ENCODE peak calls at places on chromosomes 16 and 17, in eight cellular contexts. Z is tibial nerve, E is fibroblast of lung, S is pancreas, Q is A549, B is adrenal gland, N is IMR-90, K is heart left ventricle. I is an unnamed sample.

GRCh38 chr16:69564845-69565610 is 738 bp upstream of the NFAT5 start:
- DNase-seq in Z (no peak), E (peak), S (no peak), Q (no peak), B (no peak), N (no peak), K (no peak), I (no peak)

GRCh38 chr17:69246726-69247375 is 18.2 kb upstream of the ABCA10 start:
- DNase-seq in Z (no peak), E (peak), S (no peak), Q (peak), B (no peak), N (peak), K (no peak), I (no peak)

GRCh38 chr17:79977711-79978544 is 57.7 kb downstream of the TBC1D16 start:
- DNase-seq in Z (no peak), E (peak), S (no peak), Q (no peak), B (peak), N (no peak), K (no peak), I (no peak)

GRCh38 chr16:54066451-54067056 is 220.0 kb downstream of the IRX3 start:
- DNase-seq in Z (no peak), E (peak), S (peak), Q (no peak), B (no peak), N (peak), K (no peak), I (no peak)

GRCh38 chr16:87955302-87956168 is 4.3 kb downstream of the BANP start:
- DNase-seq in Z (no peak), E (peak), S (no peak), Q (no peak), B (no peak), N (peak), K (no peak), I (peak)

GRCh38 chr17:12789075-12789975 is at the start of gene ARHGAP44:
- DNase-seq in Z (peak), E (peak), S (peak), Q (peak), B (peak), N (peak), K (peak), I (peak)

GRCh38 chr16:8831450-8832382 is 34.1 kb downstream of the PMM2 start:
- DNase-seq in Z (no peak), E (no peak), S (no peak), Q (no peak), B (no peak), N (no peak), K (no peak), I (no peak)

GRCh38 chr16:24834459-24835335 is 11.1 kb upstream of the SLC5A11 start:
- DNase-seq in Z (no peak), E (peak), S (no peak), Q (peak), B (no peak), N (peak), K (no peak), I (peak)

GRCh38 chr16:75011634-75012307 is 12.9 kb downstream of the ZNRF1 start:
- DNase-seq in Z (no peak), E (peak), S (no peak), Q (peak), B (peak), N (peak), K (peak), I (peak)

GRCh38 chr17:65533056-65533745 is 28.2 kb downstream of the AXIN2 start:
- DNase-seq in Z (no peak), E (no peak), S (no peak), Q (no peak), B (no peak), N (no peak), K (no peak), I (peak)

GRCh38 chr16:88732172-88732960 is 26.1 kb downstream of the CTU2 start:
- DNase-seq in Z (no peak), E (no peak), S (no peak), Q (peak), B (no peak), N (no peak), K (no peak), I (no peak)

GRCh38 chr16:27450836-27451341 is 48.9 kb downstream of the IL21R start:
- DNase-seq in Z (no peak), E (no peak), S (no peak), Q (no peak), B (no peak), N (no peak), K (no peak), I (peak)

GRCh38 chr16:24041834-24042631 is 206.2 kb downstream of the PRKCB start:
- DNase-seq in Z (no peak), E (peak), S (peak), Q (peak), B (peak), N (peak), K (peak), I (peak)

GRCh38 chr16:64964126-64964540 is 157.7 kb downstream of the CDH11 start:
- DNase-seq in Z (no peak), E (peak), S (no peak), Q (no peak), B (no peak), N (peak), K (no peak), I (no peak)

GRCh38 chr17:51060396-51060795 is 60.3 kb downstream of the SPAG9 start:
- DNase-seq in Z (no peak), E (no peak), S (no peak), Q (no peak), B (no peak), N (no peak), K (no peak), I (no peak)

GRCh38 chr16:89455692-89456091 is 34.7 kb downstream of the ANKRD11 start:
- DNase-seq in Z (no peak), E (peak), S (no peak), Q (no peak), B (no peak), N (no peak), K (no peak), I (no peak)

GRCh38 chr17:6894206-6894528 is 62.6 kb upstream of the TEKT1 start:
- DNase-seq in Z (no peak), E (no peak), S (no peak), Q (no peak), B (no peak), N (no peak), K (no peak), I (peak)

GRCh38 chr16:72926671-72927070 is 121.3 kb downstream of the ZFHX3 start:
- DNase-seq in Z (no peak), E (no peak), S (no peak), Q (no peak), B (no peak), N (no peak), K (no peak), I (no peak)

GRCh38 chr16:55324491-55325447 is 766 bp downstream of the IRX6 start:
- DNase-seq in Z (no peak), E (peak), S (no peak), Q (peak), B (no peak), N (no peak), K (peak), I (peak)

GRCh38 chr16:57757883-57758282 is 22.3 kb downstream of the KATNB1 start:
- DNase-seq in Z (no peak), E (no peak), S (no peak), Q (no peak), B (no peak), N (no peak), K (no peak), I (peak)

GRCh38 chr16:58020628-58021521 is 4.7 kb upstream of the MMP15 start:
- DNase-seq in Z (peak), E (no peak), S (peak), Q (peak), B (peak), N (peak), K (no peak), I (peak)

GRCh38 chr16:67563708-67564468 is 1.6 kb downstream of the CTCF start:
- DNase-seq in Z (no peak), E (peak), S (peak), Q (peak), B (peak), N (peak), K (no peak), I (peak)

GRCh38 chr16:63302841-63303240 is 1266.6 kb upstream of the CDH8 start:
- DNase-seq in Z (no peak), E (no peak), S (no peak), Q (no peak), B (no peak), N (no peak), K (no peak), I (no peak)

GRCh38 chr17:2782030-2782429 is 14.2 kb upstream of the RAP1GAP2 start:
- DNase-seq in Z (no peak), E (peak), S (no peak), Q (peak), B (no peak), N (peak), K (no peak), I (peak)

GRCh38 chr17:48907713-48908046 is 527 bp upstream of the UBE2Z start:
- DNase-seq in Z (no peak), E (peak), S (no peak), Q (peak), B (no peak), N (peak), K (no peak), I (peak)

GRCh38 chr17:18859256-18859655 is 1.3 kb downstream of the PRPSAP2 start:
- DNase-seq in Z (no peak), E (peak), S (peak), Q (no peak), B (no peak), N (peak), K (no peak), I (no peak)

GRCh38 chr16:11256657-11257130 is 690 bp upstream of the SOCS1 start:
- DNase-seq in Z (peak), E (peak), S (peak), Q (peak), B (peak), N (peak), K (peak), I (peak)

GRCh38 chr17:75826561-75827290 is 17.5 kb downstream of the UNC13D start:
- DNase-seq in Z (no peak), E (no peak), S (no peak), Q (no peak), B (no peak), N (no peak), K (no peak), I (peak)
- H3K27ac ChIP-seq in Z (peak), E (no peak), S (peak), Q (no peak), B (peak), N (no peak), K (peak), I (no peak)

DNA sequence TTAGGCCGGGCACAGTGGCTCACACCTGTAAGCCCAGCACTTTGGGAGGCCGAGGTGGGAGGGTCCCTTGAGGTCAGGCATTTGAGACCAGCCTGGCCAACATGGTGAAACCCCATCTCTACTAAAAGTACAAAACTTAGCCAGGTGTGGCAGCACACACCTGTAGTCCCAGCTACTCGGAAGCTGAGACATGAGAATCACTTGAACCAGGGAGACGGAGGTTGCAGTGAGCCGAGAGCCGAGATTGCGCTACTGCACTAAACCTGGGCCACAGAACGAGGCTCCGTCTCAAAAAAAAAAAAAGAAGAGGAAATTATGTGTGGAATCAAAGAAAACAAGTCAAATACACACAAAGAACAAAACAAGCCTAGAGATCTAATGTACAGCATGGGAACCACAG is 16.1 kb upstream of the MPRIP start:
- DNase-seq in Z (no peak), E (no peak), S (no peak), Q (no peak), B (no peak), N (no peak), K (no peak), I (no peak)
- TF ChIP-seq CTCF in Z (no peak), E (no peak), S (no peak), Q (no peak), B (no peak), N (no peak), K (no peak), I (no peak)

GRCh38 chr17:14333506-14333905 is 32.6 kb downstream of the HS3ST3B1 start:
- DNase-seq in Z (no peak), E (no peak), S (no peak), Q (no peak), B (no peak), N (no peak), K (no peak), I (no peak)

GRCh38 chr17:14331200-14331981 is 30.5 kb downstream of the HS3ST3B1 start:
- DNase-seq in Z (no peak), E (no peak), S (no peak), Q (no peak), B (no peak), N (no peak), K (no peak), I (no peak)

GRCh38 chr17:14332331-14332730 is 31.4 kb downstream of the HS3ST3B1 start:
- DNase-seq in Z (no peak), E (no peak), S (no peak), Q (no peak), B (no peak), N (no peak), K (no peak), I (no peak)

GRCh38 chr17:14330492-14330920 is 29.6 kb downstream of the HS3ST3B1 start:
- DNase-seq in Z (no peak), E (peak), S (no peak), Q (no peak), B (no peak), N (no peak), K (no peak), I (no peak)

GRCh38 chr17:14331982-14332298 is 31.1 kb downstream of the HS3ST3B1 start:
- DNase-seq in Z (no peak), E (no peak), S (no peak), Q (no peak), B (no peak), N (no peak), K (no peak), I (no peak)
- H3K4me3 ChIP-seq in Z (no peak), E (no peak), S (no peak), Q (no peak), B (no peak), N (no peak), K (no peak), I (no peak)

DNA sequence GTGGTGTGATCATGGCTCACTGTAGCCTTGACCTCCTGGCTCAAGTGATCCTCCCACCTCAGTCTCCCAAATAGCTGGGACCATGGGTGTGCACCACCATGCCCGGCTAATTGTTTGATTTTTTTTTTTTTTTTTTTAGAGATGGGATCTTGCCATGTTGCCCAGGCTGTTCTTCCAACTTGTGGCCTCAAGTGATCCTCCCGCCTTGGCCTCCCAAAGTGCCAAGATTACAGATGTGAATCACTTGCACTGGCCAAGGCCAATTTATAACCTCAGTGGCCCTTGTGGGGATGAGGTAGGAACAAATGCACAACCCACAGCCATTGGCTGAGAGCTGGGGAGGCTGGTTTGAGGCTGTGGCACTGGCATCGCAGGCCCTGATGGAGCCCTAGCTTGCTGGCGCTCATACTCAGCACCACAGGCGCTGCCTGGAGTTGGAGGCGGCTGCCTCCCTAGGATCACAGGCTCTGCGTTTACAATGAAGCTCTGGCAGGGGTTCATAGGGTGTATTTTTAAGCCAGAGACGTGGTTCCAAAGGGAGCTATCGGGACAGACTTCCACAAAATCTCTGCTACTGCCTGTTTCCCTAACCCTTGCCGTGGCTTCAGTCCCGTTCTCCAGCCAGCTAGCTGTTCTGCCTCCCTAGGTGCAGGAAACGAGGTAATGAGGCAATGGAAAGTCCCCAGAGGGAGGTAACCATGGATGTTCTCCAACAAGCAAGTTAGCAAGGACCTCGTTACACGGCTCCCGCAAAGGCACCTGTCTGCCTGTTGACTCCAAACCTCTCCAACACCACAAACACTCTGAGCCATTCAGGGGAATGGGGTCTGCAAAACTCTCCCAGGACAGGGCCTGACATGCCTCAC is 2.9 kb downstream of the ABCA3 start:
- DNase-seq in Z (no peak), E (no peak), S (peak), Q (no peak), B (no peak), N (no peak), K (no peak), I (peak)
- H3K27ac ChIP-seq in Z (no peak), E (no peak), S (no peak), Q (no peak), B (no peak), N (no peak), K (no peak), I (no peak)

DNA sequence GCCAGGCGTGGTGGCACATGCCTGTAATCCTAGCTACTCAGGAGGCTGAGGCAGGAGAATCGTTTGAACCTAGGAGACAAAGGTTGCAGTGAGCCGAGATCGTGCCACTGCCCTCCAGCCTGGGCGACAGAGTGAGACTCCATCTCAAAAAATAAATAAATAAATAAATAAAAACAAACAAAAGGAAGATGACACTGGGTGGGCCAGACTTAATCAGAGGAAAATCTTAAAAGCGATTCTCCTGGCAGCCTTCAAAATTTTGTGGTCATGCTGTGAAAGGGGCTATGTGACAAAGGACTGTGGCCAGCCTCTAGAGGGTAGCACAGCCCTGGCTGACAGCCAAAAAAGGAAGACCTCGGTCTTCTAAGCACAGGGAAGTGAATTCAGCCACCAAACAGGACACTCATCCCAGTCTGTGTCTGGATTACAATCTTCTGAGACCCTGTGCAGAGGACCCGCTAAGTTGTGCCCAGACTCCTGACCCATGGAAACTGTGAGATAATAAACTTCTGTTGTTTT is 391.1 kb downstream of the CNTNAP4 start:
- DNase-seq in Z (no peak), E (no peak), S (no peak), Q (no peak), B (no peak), N (no peak), K (no peak), I (no peak)
- TF ChIP-seq CTCF in Z (no peak), E (no peak), S (no peak), Q (no peak), B (no peak), N (no peak), K (no peak), I (no peak)

DNA sequence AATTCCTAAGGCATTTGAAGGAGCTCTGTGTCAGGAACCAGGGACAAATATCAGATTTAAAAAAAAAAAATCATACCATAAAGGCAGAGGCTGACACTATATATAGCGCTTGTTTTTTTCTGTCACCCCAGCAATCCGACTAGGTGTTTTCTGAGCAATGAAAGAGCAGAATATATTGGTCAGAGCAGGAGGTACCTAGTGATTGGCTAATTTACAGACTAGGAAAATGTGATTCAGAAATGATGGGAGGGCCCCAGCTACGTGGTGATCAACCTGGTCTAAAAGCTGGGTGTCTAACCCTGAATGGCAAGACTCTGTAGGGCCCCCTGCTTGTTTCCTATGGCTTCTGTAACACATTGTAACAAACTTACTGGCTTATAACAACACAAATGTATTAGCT is 195.5 kb upstream of the XYLT1 start:
- DNase-seq in Z (no peak), E (no peak), S (no peak), Q (no peak), B (no peak), N (no peak), K (no peak), I (no peak)
- H3K4me3 ChIP-seq in Z (no peak), E (no peak), S (no peak), Q (no peak), B (no peak), N (no peak), K (no peak), I (no peak)

DNA sequence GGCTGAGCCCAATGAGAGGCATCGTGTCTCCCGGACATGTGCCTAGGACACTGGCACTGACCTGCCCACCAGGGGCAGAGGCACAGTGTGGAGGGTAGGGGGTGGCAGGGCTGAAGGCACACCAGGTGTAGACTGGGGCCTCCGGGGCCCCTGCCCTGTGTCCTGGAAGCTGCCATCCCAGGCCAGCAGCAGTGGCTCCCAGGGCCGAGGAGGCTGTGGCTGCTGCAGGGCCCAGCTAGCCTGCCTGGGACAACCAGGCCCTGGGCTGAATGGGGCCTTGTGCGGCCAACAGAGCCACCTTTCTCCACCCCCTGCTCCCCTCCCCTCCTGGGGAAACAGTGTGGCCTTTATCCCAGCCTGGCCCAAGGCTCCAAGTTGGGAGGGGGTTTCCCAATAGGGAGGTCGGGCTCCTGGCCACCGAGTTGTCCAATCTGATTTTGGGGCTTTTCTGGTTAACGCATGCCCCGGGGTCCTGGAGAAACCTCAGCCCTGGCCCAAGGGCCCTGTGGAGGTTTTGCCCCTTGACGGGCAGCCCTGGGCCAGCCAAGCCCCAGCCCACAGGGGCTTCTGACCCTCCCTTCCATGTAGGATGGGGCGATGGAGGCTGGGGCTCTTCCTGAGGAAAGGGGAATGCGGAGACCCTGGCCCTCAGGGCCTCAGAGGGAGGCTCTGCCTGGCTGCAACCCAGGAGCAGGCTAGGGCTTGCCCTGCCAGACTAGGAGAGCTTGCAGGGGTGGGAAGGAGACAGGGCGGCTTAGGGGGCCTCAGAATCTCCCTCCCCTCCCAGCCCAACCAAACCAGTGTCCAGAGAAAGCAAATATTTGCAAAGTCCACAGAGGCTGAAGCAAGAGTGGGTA is 4.2 kb downstream of the MTSS2 start:
- DNase-seq in Z (no peak), E (no peak), S (no peak), Q (no peak), B (no peak), N (no peak), K (no peak), I (peak)
- H3K27ac ChIP-seq in Z (peak), E (peak), S (no peak), Q (peak), B (peak), N (peak), K (peak), I (peak)

I was measured in osteoblast.